ENCODE peak calls at places on chromosomes 13 and 19, in five cellular contexts. One of them, this sample, is unnamed.
A peak's percentile ranks its signal among the peaks of the same experiment; 100 is the strongest.

GRCh38 chr13:107743523-107743922 is 471.8 kb downstream of the LIG4 start:
- DNase-seq in memory B cell: no peak
- DNase-seq in H9: no peak
- DNase-seq in body of pancreas: no peak
- DNase-seq in astrocyte of the cerebellum: no peak
- DNase-seq in this sample: no peak

GRCh38 chr13:30618186-30618937 is 642 bp downstream of the USPL1 start:
- DNase-seq in body of pancreas: no peak
- DNase-seq in H9: no peak
- DNase-seq in astrocyte of the cerebellum: no peak
- DNase-seq in memory B cell: peak; percentile 21
- DNase-seq in this sample: no peak

GRCh38 chr19:4065430-4066175 is 1.1 kb downstream of the ZBTB7A start:
- DNase-seq in memory B cell: peak; percentile 98
- DNase-seq in H9: peak; percentile 97
- DNase-seq in body of pancreas: peak; percentile 97
- DNase-seq in astrocyte of the cerebellum: peak; percentile 92
- DNase-seq in this sample: peak; percentile 98

GRCh38 chr13:48068036-48068435 is 26.9 kb downstream of the MED4 start:
- DNase-seq in body of pancreas: no peak
- DNase-seq in memory B cell: no peak
- DNase-seq in astrocyte of the cerebellum: no peak
- DNase-seq in H9: no peak
- DNase-seq in this sample: no peak

GRCh38 chr19:48686103-48686502 is 9.7 kb upstream of the FUT2 start:
- DNase-seq in H9: no peak
- DNase-seq in astrocyte of the cerebellum: no peak
- DNase-seq in memory B cell: no peak
- DNase-seq in body of pancreas: no peak
- DNase-seq in this sample: no peak

GRCh38 chr13:101144808-101145419 is 271.4 kb downstream of the NALCN start:
- DNase-seq in astrocyte of the cerebellum: peak; percentile 63
- DNase-seq in memory B cell: peak; percentile 22
- DNase-seq in H9: no peak
- DNase-seq in body of pancreas: no peak
- DNase-seq in this sample: peak; percentile 32

GRCh38 chr13:37587236-37587635 is 11.3 kb downstream of the POSTN start:
- DNase-seq in body of pancreas: no peak
- DNase-seq in H9: no peak
- DNase-seq in memory B cell: no peak
- DNase-seq in astrocyte of the cerebellum: no peak
- DNase-seq in this sample: no peak

GRCh38 chr13:113941571-113942191 is 32.2 kb downstream of the C13orf46 start:
- DNase-seq in body of pancreas: no peak
- DNase-seq in H9: no peak
- DNase-seq in memory B cell: no peak
- DNase-seq in astrocyte of the cerebellum: peak; percentile 88
- DNase-seq in this sample: no peak

GRCh38 chr19:9819590-9819898 is 665 bp upstream of the FBXL12 start:
- DNase-seq in memory B cell: no peak
- DNase-seq in astrocyte of the cerebellum: no peak
- DNase-seq in body of pancreas: no peak
- DNase-seq in H9: no peak
- DNase-seq in this sample: no peak

GRCh38 chr13:73325351-73326214 is 266.8 kb downstream of the KLF5 start:
- DNase-seq in astrocyte of the cerebellum: no peak
- DNase-seq in H9: no peak
- DNase-seq in body of pancreas: no peak
- DNase-seq in memory B cell: no peak
- DNase-seq in this sample: no peak

GRCh38 chr19:19752760-19753403 is 20.0 kb upstream of the ZNF14 start:
- DNase-seq in astrocyte of the cerebellum: no peak
- DNase-seq in body of pancreas: no peak
- DNase-seq in H9: no peak
- DNase-seq in memory B cell: no peak
- DNase-seq in this sample: no peak

GRCh38 chr19:38707512-38708114 is 36.7 kb downstream of the CAPN12 start:
- DNase-seq in astrocyte of the cerebellum: no peak
- DNase-seq in memory B cell: no peak
- DNase-seq in H9: no peak
- DNase-seq in body of pancreas: peak; percentile 61
- DNase-seq in this sample: no peak

GRCh38 chr13:113398963-113399754 is 35.2 kb upstream of the GRTP1 start:
- DNase-seq in astrocyte of the cerebellum: peak; percentile 69
- DNase-seq in H9: peak; percentile 29
- DNase-seq in memory B cell: no peak
- DNase-seq in body of pancreas: no peak
- DNase-seq in this sample: no peak

GRCh38 chr13:57988276-57988675 is 356.7 kb downstream of the PCDH17 start:
- DNase-seq in body of pancreas: no peak
- DNase-seq in memory B cell: no peak
- DNase-seq in H9: no peak
- DNase-seq in astrocyte of the cerebellum: no peak
- DNase-seq in this sample: no peak

GRCh38 chr13:72953391-72953960 is 105.3 kb upstream of the KLF5 start:
- DNase-seq in H9: no peak
- DNase-seq in astrocyte of the cerebellum: no peak
- DNase-seq in memory B cell: no peak
- DNase-seq in body of pancreas: peak; percentile 82
- DNase-seq in this sample: no peak

GRCh38 chr13:52159159-52159982 is at the start of gene NEK3:
- DNase-seq in astrocyte of the cerebellum: peak; percentile 28
- DNase-seq in memory B cell: peak; percentile 35
- DNase-seq in H9: peak; percentile 71
- DNase-seq in body of pancreas: peak; percentile 65
- DNase-seq in this sample: peak; percentile 43

GRCh38 chr13:27359203-27359821 is 65.1 kb upstream of the GTF3A start:
- DNase-seq in body of pancreas: peak; percentile 76
- DNase-seq in astrocyte of the cerebellum: peak; percentile 57
- DNase-seq in memory B cell: peak; percentile 63
- DNase-seq in H9: peak; percentile 67
- DNase-seq in this sample: peak; percentile 49

GRCh38 chr19:45774765-45775164 is 5.7 kb upstream of the SIX5 start:
- DNase-seq in body of pancreas: no peak
- DNase-seq in astrocyte of the cerebellum: no peak
- DNase-seq in H9: peak; percentile 94
- DNase-seq in memory B cell: no peak
- DNase-seq in this sample: no peak

GRCh38 chr13:94705081-94705751 is 7.1 kb downstream of the SOX21 start:
- DNase-seq in H9: peak; percentile 56
- DNase-seq in body of pancreas: no peak
- DNase-seq in astrocyte of the cerebellum: no peak
- DNase-seq in memory B cell: no peak
- DNase-seq in this sample: no peak

GRCh38 chr13:34152409-34152808 is 334.5 kb downstream of the RFC3 start:
- DNase-seq in body of pancreas: no peak
- DNase-seq in astrocyte of the cerebellum: no peak
- DNase-seq in H9: no peak
- DNase-seq in memory B cell: no peak
- DNase-seq in this sample: no peak

GRCh38 chr19:1041835-1042685 is 2.2 kb downstream of the ABCA7 start:
- DNase-seq in body of pancreas: peak; percentile 86
- DNase-seq in memory B cell: no peak
- DNase-seq in astrocyte of the cerebellum: no peak
- DNase-seq in H9: peak; percentile 27
- DNase-seq in this sample: no peak

GRCh38 chr13:59879281-59879680 is 284.4 kb downstream of the DIAPH3 start:
- DNase-seq in body of pancreas: no peak
- DNase-seq in H9: no peak
- DNase-seq in memory B cell: no peak
- DNase-seq in astrocyte of the cerebellum: no peak
- DNase-seq in this sample: no peak

GRCh38 chr19:18853755-18854427 is 22.1 kb downstream of the UPF1 start:
- DNase-seq in body of pancreas: no peak
- DNase-seq in astrocyte of the cerebellum: no peak
- DNase-seq in memory B cell: no peak
- DNase-seq in H9: no peak
- DNase-seq in this sample: no peak

GRCh38 chr19:3520166-3521103 is 14.3 kb downstream of the FZR1 start:
- DNase-seq in body of pancreas: no peak
- DNase-seq in H9: peak; percentile 72
- DNase-seq in astrocyte of the cerebellum: no peak
- DNase-seq in memory B cell: no peak
- DNase-seq in this sample: no peak

GRCh38 chr13:98536729-98537128 is 40.2 kb downstream of the STK24 start:
- DNase-seq in body of pancreas: no peak
- DNase-seq in astrocyte of the cerebellum: no peak
- DNase-seq in H9: no peak
- DNase-seq in memory B cell: no peak
- DNase-seq in this sample: no peak

GRCh38 chr13:46896346-46897138 is at the start of gene HTR2A:
- DNase-seq in H9: no peak
- DNase-seq in body of pancreas: no peak
- DNase-seq in astrocyte of the cerebellum: no peak
- DNase-seq in memory B cell: no peak
- DNase-seq in this sample: no peak

GRCh38 chr19:13463296-13463695 is 43.0 kb downstream of the CACNA1A start:
- DNase-seq in memory B cell: no peak
- DNase-seq in body of pancreas: no peak
- DNase-seq in H9: peak; percentile 48
- DNase-seq in astrocyte of the cerebellum: no peak
- DNase-seq in this sample: no peak